ENCODE peak calls at places on chromosome 7, in ten cellular contexts. H, Y, Q, C, G, E, B, M, L and S are unnamed samples.
A peak's percentile ranks its signal among the peaks of the same experiment; 100 is the strongest.

GRCh38 chr7:69656077-69656476 is 57.8 kb downstream of the AUTS2 start:
- DNase-seq in H (no peak), Y (no peak), Q (no peak), C (no peak), G (no peak), E (no peak), B (no peak), M (no peak), L (no peak), S (no peak)

GRCh38 chr7:119033641-119034040 is 809.1 kb downstream of the ANKRD7 start:
- DNase-seq in H (no peak), Y (no peak), Q (no peak), C (no peak), G (no peak), E (no peak), B (no peak), M (no peak), L (no peak), S (no peak)

GRCh38 chr7:112427984-112428383 is 22.3 kb upstream of the IFRD1 start:
- DNase-seq in H (no peak), Y (no peak), Q (no peak), C (no peak), G (no peak), E (no peak), B (no peak), M (no peak), L (no peak), S (no peak)

GRCh38 chr7:17769918-17770317 is 170.4 kb downstream of the SNX13 start:
- DNase-seq in H (peak; percentile 49), Y (peak; percentile 42), Q (peak; percentile 81), C (peak; percentile 46), G (peak; percentile 66), E (peak; percentile 67), B (peak; percentile 12), M (peak; percentile 78), L (peak; percentile 68), S (peak; percentile 28)

GRCh38 chr7:112266595-112267270 is 60.2 kb downstream of the ZNF277 start:
- DNase-seq in H (no peak), Y (peak; percentile 25), Q (no peak), C (no peak), G (no peak), E (no peak), B (no peak), M (no peak), L (peak; percentile 50), S (no peak)

GRCh38 chr7:78080811-78081210 is 282.2 kb downstream of the PHTF2 start:
- DNase-seq in H (no peak), Y (no peak), Q (no peak), C (no peak), G (no peak), E (no peak), B (no peak), M (no peak), L (peak; percentile 22), S (no peak)

GRCh38 chr7:44225566-44226395 is 25.0 kb downstream of the YKT6 start:
- DNase-seq in H (no peak), Y (no peak), Q (no peak), C (no peak), G (no peak), E (peak; percentile 4), B (no peak), M (no peak), L (no peak), S (no peak)

GRCh38 chr7:44432381-44432977 is 58.0 kb downstream of the NUDCD3 start:
- DNase-seq in H (no peak), Y (no peak), Q (no peak), C (no peak), G (no peak), E (no peak), B (no peak), M (no peak), L (no peak), S (no peak)

GRCh38 chr7:12638851-12639467 is 48.5 kb upstream of the ARL4A start:
- DNase-seq in H (no peak), Y (peak; percentile 42), Q (peak; percentile 58), C (no peak), G (peak; percentile 19), E (no peak), B (no peak), M (peak; percentile 61), L (peak; percentile 56), S (peak; percentile 47)

GRCh38 chr7:108347616-108348015 is 108.6 kb downstream of the NRCAM start:
- DNase-seq in H (no peak), Y (peak; percentile 37), Q (no peak), C (no peak), G (peak; percentile 68), E (peak; percentile 58), B (no peak), M (no peak), L (peak; percentile 48), S (no peak)

GRCh38 chr7:23470290-23471089 is at the start of gene IGF2BP3:
- DNase-seq in H (no peak), Y (peak; percentile 81), Q (peak; percentile 88), C (peak; percentile 53), G (peak; percentile 86), E (peak; percentile 86), B (no peak), M (peak; percentile 40), L (peak; percentile 93), S (peak; percentile 98)

GRCh38 chr7:116857052-116857451 is 5.3 kb upstream of the CAPZA2 start:
- DNase-seq in H (no peak), Y (no peak), Q (no peak), C (no peak), G (no peak), E (no peak), B (no peak), M (no peak), L (no peak), S (no peak)

GRCh38 chr7:76054129-76055120 is 6.5 kb downstream of the MDH2 start:
- DNase-seq in H (no peak), Y (peak; percentile 84), Q (no peak), C (no peak), G (no peak), E (no peak), B (no peak), M (no peak), L (peak; percentile 72), S (no peak)

GRCh38 chr7:124566576-124566975 is 199.0 kb downstream of the GPR37 start:
- DNase-seq in H (no peak), Y (peak; percentile 49), Q (no peak), C (no peak), G (peak; percentile 60), E (peak; percentile 5), B (no peak), M (no peak), L (no peak), S (no peak)

GRCh38 chr7:104045183-104045582 is 55.7 kb upstream of the RELN start:
- DNase-seq in H (no peak), Y (no peak), Q (no peak), C (no peak), G (no peak), E (no peak), B (no peak), M (no peak), L (no peak), S (no peak)

GRCh38 chr7:41709621-41710020 is 6.7 kb upstream of the INHBA start:
- DNase-seq in H (no peak), Y (no peak), Q (no peak), C (no peak), G (peak; percentile 59), E (no peak), B (no peak), M (no peak), L (peak; percentile 90), S (no peak)

GRCh38 chr7:118053353-118053752 is 130.6 kb upstream of the LSM8 start:
- DNase-seq in H (no peak), Y (no peak), Q (no peak), C (no peak), G (no peak), E (no peak), B (no peak), M (no peak), L (no peak), S (no peak)

GRCh38 chr7:46205478-46205877 is 284.4 kb upstream of the IGFBP3 start:
- DNase-seq in H (no peak), Y (no peak), Q (no peak), C (no peak), G (no peak), E (no peak), B (no peak), M (no peak), L (no peak), S (no peak)

GRCh38 chr7:145152589-145152988 is 316.7 kb upstream of the TPK1 start:
- DNase-seq in H (no peak), Y (no peak), Q (no peak), C (no peak), G (no peak), E (no peak), B (no peak), M (no peak), L (no peak), S (no peak)

GRCh38 chr7:65946895-65947294 is 35.1 kb downstream of the GUSB start:
- DNase-seq in H (peak; percentile 75), Y (no peak), Q (no peak), C (no peak), G (no peak), E (no peak), B (no peak), M (no peak), L (peak; percentile 55), S (no peak)

GRCh38 chr7:74656421-74656910 is 1.1 kb upstream of the GTF2I start:
- DNase-seq in H (peak; percentile 55), Y (no peak), Q (peak; percentile 85), C (peak; percentile 75), G (no peak), E (peak; percentile 53), B (peak; percentile 69), M (peak; percentile 35), L (peak; percentile 22), S (no peak)

GRCh38 chr7:67729771-67730170 is 733.1 kb downstream of the TYW1 start:
- DNase-seq in H (no peak), Y (no peak), Q (no peak), C (no peak), G (no peak), E (no peak), B (no peak), M (no peak), L (no peak), S (no peak)

GRCh38 chr7:137342340-137342739 is 1.2 kb downstream of the PTN start:
- DNase-seq in H (no peak), Y (no peak), Q (no peak), C (no peak), G (no peak), E (no peak), B (no peak), M (no peak), L (no peak), S (no peak)

GRCh38 chr7:98619450-98620321 is 2.6 kb downstream of the NPTX2 start:
- DNase-seq in H (no peak), Y (no peak), Q (no peak), C (no peak), G (peak; percentile 18), E (no peak), B (no peak), M (no peak), L (no peak), S (no peak)

GRCh38 chr7:155402941-155403340 is 55.0 kb upstream of the EN2 start:
- DNase-seq in H (no peak), Y (no peak), Q (no peak), C (no peak), G (no peak), E (no peak), B (no peak), M (no peak), L (no peak), S (no peak)

GRCh38 chr7:66859794-66860645 is 61.0 kb upstream of the TMEM248 start:
- DNase-seq in H (no peak), Y (no peak), Q (no peak), C (peak; percentile 40), G (no peak), E (no peak), B (no peak), M (peak; percentile 79), L (no peak), S (no peak)

GRCh38 chr7:148699772-148700629 is 1.3 kb downstream of the CUL1 start:
- DNase-seq in H (no peak), Y (no peak), Q (no peak), C (no peak), G (no peak), E (no peak), B (no peak), M (peak; percentile 46), L (peak; percentile 36), S (no peak)

GRCh38 chr7:29352041-29352440 is 157.5 kb downstream of the CHN2 start:
- DNase-seq in H (no peak), Y (no peak), Q (no peak), C (no peak), G (no peak), E (no peak), B (no peak), M (no peak), L (no peak), S (no peak)